ENCODE peak calls at places on chromosomes 7 and 10, in five cellular contexts. S is GM18507; B is GM20000; C is stimulated activated CD4-positive, alpha-beta T cell treated with anti-CD3 and anti-CD28 coated beads, Interleukin-1b, Interleukin-23, amount 100 ng/mL, for 48 hours; T is epithelial cell of esophagus. V is an unnamed sample.
A peak's percentile ranks its signal among the peaks of the same experiment; 100 is the strongest.

GRCh38 chr10:101224910-101225823 is 4.1 kb downstream of the LBX1 start:
- DNase-seq in B (peak; percentile 58), S (no peak), T (no peak), C (no peak), V (no peak)

GRCh38 chr7:158388072-158388471 is 199.6 kb downstream of the PTPRN2 start:
- DNase-seq in B (no peak), T (no peak), S (no peak), C (no peak), V (no peak)

GRCh38 chr7:106344861-106345260 is 60.1 kb upstream of the NAMPT start:
- DNase-seq in B (no peak), C (no peak), S (no peak), T (no peak), V (no peak)

GRCh38 chr7:95473276-95473985 is 12.3 kb upstream of the ASB4 start:
- DNase-seq in T (no peak), B (no peak), S (no peak), C (no peak), V (no peak)

GRCh38 chr7:137986252-137987010 is 15.5 kb downstream of the CREB3L2 start:
- DNase-seq in C (no peak), S (no peak), T (peak; percentile 82), B (peak; percentile 20), V (no peak)

GRCh38 chr10:3874988-3875841 is 90.2 kb upstream of the KLF6 start:
- DNase-seq in B (peak; percentile 57), C (no peak), T (no peak), S (no peak), V (no peak)

GRCh38 chr10:112628951-112629604 is 182.1 kb downstream of the VTI1A start:
- DNase-seq in S (no peak), C (no peak), B (no peak), T (no peak), V (no peak)

GRCh38 chr10:78977761-78978305 is 90.9 kb upstream of the ZMIZ1 start:
- DNase-seq in C (peak; percentile 9), B (no peak), T (peak; percentile 67), S (no peak), V (peak; percentile 39)

GRCh38 chr10:103757531-103758293 is 97.7 kb downstream of the SH3PXD2A start:
- DNase-seq in B (no peak), T (peak; percentile 95), C (peak; percentile 74), S (no peak), V (peak; percentile 68)

GRCh38 chr7:37054631-37055300 is 330.5 kb upstream of the AOAH start:
- DNase-seq in C (no peak), T (no peak), B (no peak), S (no peak), V (no peak)

GRCh38 chr7:70530191-70530590 is 601.8 kb upstream of the GALNT17 start:
- DNase-seq in T (no peak), C (no peak), B (no peak), S (no peak), V (no peak)

GRCh38 chr7:151689196-151689971 is 169.7 kb upstream of the RHEB start:
- DNase-seq in T (peak; percentile 60), C (no peak), S (no peak), B (no peak), V (peak; percentile 80)

GRCh38 chr10:127392351-127393235 is 156.5 kb upstream of the NPS start:
- DNase-seq in S (no peak), B (no peak), T (no peak), C (no peak), V (no peak)

GRCh38 chr10:114684822-114685209 is 26.7 kb upstream of the ABLIM1 start:
- DNase-seq in S (no peak), T (peak; percentile 81), C (no peak), B (no peak), V (no peak)

GRCh38 chr10:131811239-131812011 is 89.4 kb upstream of the PPP2R2D start:
- DNase-seq in S (no peak), T (no peak), C (no peak), B (no peak), V (no peak)

GRCh38 chr10:93991596-93992284 is 2.0 kb upstream of the PLCE1 start:
- DNase-seq in B (no peak), T (peak; percentile 55), C (no peak), S (no peak), V (peak; percentile 58)

GRCh38 chr7:88344956-88345832 is 38.5 kb upstream of the STEAP4 start:
- DNase-seq in T (peak; percentile 51), S (no peak), C (no peak), B (peak; percentile 8), V (peak; percentile 69)

GRCh38 chr7:154242709-154243108 is 190.5 kb downstream of the DPP6 start:
- DNase-seq in T (no peak), S (no peak), B (no peak), C (no peak), V (no peak)

GRCh38 chr10:99285846-99286245 is 43.3 kb upstream of the CNNM1 start:
- DNase-seq in T (peak; percentile 21), B (no peak), S (no peak), C (no peak), V (no peak)

GRCh38 chr7:1536768-1537630 is 6.5 kb downstream of the MAFK start:
- DNase-seq in C (no peak), S (no peak), T (peak; percentile 96), B (no peak), V (peak; percentile 97)

V was measured in left ventricle myocardium superior.